ENCODE peak calls at places on chromosomes 11 and 22, in six cellular contexts. I is heart right ventricle; U is tibial artery; V is ovary; T is CD8-positive, alpha-beta memory T cell; B is neuronal stem cell. J is an unnamed sample.

GRCh38 chr11:94549166-94549565 is 5.4 kb downstream of the FUT4 start:
- DNase-seq in I (no peak), U (no peak), V (no peak), T (no peak), B (no peak), J (no peak)

GRCh38 chr22:31943206-31943975 is 944 bp upstream of the YWHAH start:
- DNase-seq in I (no peak), U (no peak), V (no peak), T (no peak), B (no peak), J (no peak)

GRCh38 chr11:2559527-2560311 is 114.9 kb downstream of the KCNQ1 start:
- DNase-seq in I (no peak), U (no peak), V (peak; percentile 8), T (peak; percentile 42), B (no peak), J (no peak)

GRCh38 chr11:41534861-41535260 is 75.4 kb upstream of the LRRC4C start:
- DNase-seq in I (no peak), U (no peak), V (no peak), T (no peak), B (no peak), J (no peak)

GRCh38 chr22:37659066-37659896 is 758 bp downstream of the PDXP start:
- DNase-seq in I (no peak), U (no peak), V (peak; percentile 35), T (no peak), B (no peak), J (peak; percentile 54)

GRCh38 chr22:42277988-42278776 is 7.7 kb upstream of the TCF20 start:
- DNase-seq in I (no peak), U (no peak), V (no peak), T (no peak), B (no peak), J (no peak)

GRCh38 chr11:121358775-121359174 is 66.2 kb downstream of the SC5D start:
- DNase-seq in I (no peak), U (no peak), V (no peak), T (no peak), B (no peak), J (no peak)

GRCh38 chr22:27985323-27986275 is 66.5 kb upstream of the PITPNB start:
- DNase-seq in I (no peak), U (peak; percentile 3), V (no peak), T (no peak), B (no peak), J (no peak)

GRCh38 chr11:110373061-110373702 is 56.6 kb upstream of the FDX1 start:
- DNase-seq in I (no peak), U (no peak), V (no peak), T (no peak), B (no peak), J (no peak)

GRCh38 chr11:64150481-64151239 is 15.3 kb downstream of the MACROD1 start:
- DNase-seq in I (peak; percentile 52), U (no peak), V (no peak), T (no peak), B (no peak), J (peak; percentile 63)

DNA sequence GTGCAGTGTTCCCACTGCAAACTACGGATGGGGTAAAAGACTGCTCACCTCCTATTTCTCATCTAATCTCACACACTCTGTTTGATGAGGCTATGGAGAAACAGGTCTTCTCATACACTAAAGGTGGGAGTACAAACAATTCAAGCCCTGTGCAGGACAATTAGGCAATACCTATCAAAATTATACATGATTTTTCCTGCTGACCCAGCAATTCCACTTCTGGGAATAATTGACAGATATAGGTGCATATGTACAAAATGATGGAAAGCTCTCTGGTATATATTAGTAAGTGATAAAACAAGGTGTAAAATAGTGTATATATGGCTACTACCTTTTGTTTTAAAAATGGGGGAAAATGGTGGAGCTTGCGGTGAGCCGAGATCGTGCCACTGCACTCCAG is 23.1 kb downstream of the BDNF start:
- DNase-seq in I (no peak), U (no peak), V (no peak), T (no peak), B (no peak), J (no peak)
- H3K4me3 ChIP-seq in I (no peak overlapping the region), U (no peak overlapping the region), V (no peak overlapping the region), T (no peak overlapping the region), B (no peak overlapping the region), J (no peak overlapping the region)

GRCh38 chr11:911890-912219 is 1.2 kb upstream of the CHID1 start:
- DNase-seq in I (no peak), U (no peak), V (no peak), T (no peak), B (no peak), J (no peak)
- H3K27ac ChIP-seq in I (no peak overlapping the region), U (peak overlapping the region; percentile 93), V (no peak overlapping the region), T (peak overlapping the region; percentile 55), B (peak overlapping the region; percentile 92), J (peak overlapping the region; percentile 83)

GRCh38 chr22:25357606-25358420 is 138.4 kb downstream of the CRYBB2 start:
- DNase-seq in I (no peak), U (no peak), V (no peak), T (no peak), B (no peak), J (no peak)
- H3K36me3 ChIP-seq in I (peaks cover 9% of the 10 kb centered on the region), U (peaks cover 58% of the 10 kb centered on the region), V (no peaks in the 10 kb centered on the region), T (peaks cover 6% of the 10 kb centered on the region), B (peaks cover 12% of the 10 kb centered on the region), J (peaks cover 3% of the 10 kb centered on the region)

DNA sequence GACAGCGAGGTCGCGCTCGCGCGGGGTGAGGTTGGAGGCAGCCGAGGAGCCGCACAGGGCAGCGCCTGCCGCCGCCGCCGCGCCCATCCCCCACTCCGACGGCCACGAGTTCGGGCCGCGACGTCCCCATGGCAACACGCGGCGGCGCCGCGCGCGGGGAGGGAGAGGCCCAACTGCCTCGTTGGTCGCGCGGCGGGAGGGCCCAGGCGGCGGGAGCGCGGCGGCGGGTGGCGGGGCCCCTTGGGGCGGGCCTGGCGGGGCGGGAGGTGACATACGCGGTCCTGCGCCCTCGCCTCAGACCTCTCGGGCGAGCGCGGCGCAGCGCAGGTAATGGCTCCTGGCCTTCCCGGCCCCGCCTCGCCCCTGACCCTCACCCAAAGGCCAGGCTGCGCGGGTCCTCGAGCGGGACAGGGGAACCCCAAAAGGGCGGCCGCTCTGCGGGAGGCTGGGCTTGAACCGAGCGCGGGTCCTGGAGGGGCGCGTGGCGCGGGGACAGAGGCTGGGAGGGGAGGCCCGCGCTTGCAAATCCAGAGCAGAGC is at the start of gene DEUP1:
- DNase-seq in I (peak; percentile 5), U (peak; percentile 22), V (peak; percentile 37), T (no peak), B (peak; percentile 58), J (peak; percentile 69)
- H3K4me3 ChIP-seq in I (peak within 1 kb of the TSS; percentile 46), U (peak within 1 kb of the TSS; percentile 33), V (peak within 1 kb of the TSS; percentile 33), T (no peak within 1 kb of the TSS), B (peak within 1 kb of the TSS; percentile 82), J (peak within 1 kb of the TSS; percentile 43)

DNA sequence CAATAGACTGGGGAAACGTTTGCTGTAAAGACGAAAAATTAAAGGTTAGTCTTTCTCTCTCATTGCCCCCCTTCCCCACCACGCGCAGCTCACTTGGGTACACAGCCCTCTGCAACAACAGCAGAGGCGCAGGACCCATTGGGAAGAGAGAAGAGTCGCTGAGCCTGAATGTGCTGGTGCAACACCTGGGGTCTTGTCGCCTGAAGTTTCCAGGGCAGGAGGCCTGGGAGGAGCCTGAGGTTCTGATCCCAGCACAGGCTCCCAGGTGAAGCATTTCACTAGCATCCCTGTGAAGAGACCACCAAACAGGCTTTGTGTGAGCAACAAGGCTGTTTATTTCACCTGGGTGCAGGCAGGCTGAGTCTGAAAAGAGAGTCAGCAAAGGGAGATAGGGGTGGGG is 116.2 kb upstream of the NTM start:
- DNase-seq in I (no peak), U (no peak), V (no peak), T (no peak), B (no peak), J (no peak)
- H3K27ac ChIP-seq in I (no peak overlapping the region), U (no peak overlapping the region), V (no peak overlapping the region), T (no peak overlapping the region), B (no peak overlapping the region), J (no peak overlapping the region)

GRCh38 chr11:35541621-35542375 is 16.4 kb upstream of the PAMR1 start:
- DNase-seq in I (peak; percentile 52), U (peak; percentile 75), V (peak; percentile 36), T (no peak), B (no peak), J (peak; percentile 28)
- H3K36me3 ChIP-seq in I (no peaks in the 10 kb centered on the region), U (no peaks in the 10 kb centered on the region), V (no peaks in the 10 kb centered on the region), T (no peaks in the 10 kb centered on the region), B (no peaks in the 10 kb centered on the region), J (no peaks in the 10 kb centered on the region)

GRCh38 chr11:72721689-72722049 is 30.5 kb downstream of the ARAP1 start:
- DNase-seq in I (no peak), U (no peak), V (peak; percentile 46), T (peak; percentile 72), B (no peak), J (peak; percentile 80)

GRCh38 chr11:72721276-72721675 is 30.9 kb downstream of the ARAP1 start:
- DNase-seq in I (no peak), U (no peak), V (no peak), T (no peak), B (no peak), J (no peak)

GRCh38 chr11:72719551-72719950 is 32.7 kb downstream of the ARAP1 start:
- DNase-seq in I (no peak), U (no peak), V (no peak), T (no peak), B (no peak), J (no peak)

GRCh38 chr11:72720047-72720446 is 32.2 kb downstream of the ARAP1 start:
- DNase-seq in I (no peak), U (peak; percentile 68), V (no peak), T (no peak), B (no peak), J (no peak)

GRCh38 chr11:72720806-72721205 is 31.4 kb downstream of the ARAP1 start:
- DNase-seq in I (no peak), U (no peak), V (no peak), T (no peak), B (no peak), J (no peak)
- H3K4me3 ChIP-seq in I (peak overlapping the region; percentile 62), U (peak overlapping the region; percentile 60), V (peak overlapping the region; percentile 72), T (peak overlapping the region; percentile 81), B (no peak overlapping the region), J (peak overlapping the region; percentile 58)

GRCh38 chr22:36395922-36396321 is 8.2 kb upstream of the MYH9 start:
- DNase-seq in I (no peak), U (no peak), V (no peak), T (no peak), B (no peak), J (no peak)
- H3K27ac ChIP-seq in I (no peak overlapping the region), U (no peak overlapping the region), V (no peak overlapping the region), T (no peak overlapping the region), B (no peak overlapping the region), J (no peak overlapping the region)

GRCh38 chr11:70420496-70420895 is 22.2 kb downstream of the CTTN start:
- DNase-seq in I (no peak), U (no peak), V (no peak), T (no peak), B (no peak), J (no peak)

GRCh38 chr11:70423523-70424505 is 25.5 kb downstream of the CTTN start:
- DNase-seq in I (no peak), U (no peak), V (no peak), T (no peak), B (no peak), J (no peak)

GRCh38 chr11:70424765-70425164 is 26.4 kb downstream of the CTTN start:
- DNase-seq in I (no peak), U (no peak), V (no peak), T (no peak), B (no peak), J (no peak)

GRCh38 chr11:70421123-70421522 is 22.8 kb downstream of the CTTN start:
- DNase-seq in I (no peak), U (no peak), V (peak; percentile 53), T (no peak), B (no peak), J (no peak)

GRCh38 chr11:70422692-70423522 is 24.6 kb downstream of the CTTN start:
- DNase-seq in I (no peak), U (no peak), V (no peak), T (no peak), B (no peak), J (no peak)
- H3K36me3 ChIP-seq in I (peaks cover 53% of the 10 kb centered on the region), U (peaks cover 99% of the 10 kb centered on the region), V (no peaks in the 10 kb centered on the region), T (no peaks in the 10 kb centered on the region), B (peaks cover 57% of the 10 kb centered on the region), J (peaks cover 77% of the 10 kb centered on the region)

GRCh38 chr11:127027000-127027399 is 26.4 kb upstream of the KIRREL3 start:
- DNase-seq in I (no peak), U (no peak), V (no peak), T (no peak), B (no peak), J (no peak)
- H3K4me3 ChIP-seq in I (no peak overlapping the region), U (no peak overlapping the region), V (no peak overlapping the region), T (no peak overlapping the region), B (no peak overlapping the region), J (no peak overlapping the region)